ENCODE peak calls at places on chromosome 15, in ten cellular contexts. One of them, this sample, is unnamed.

GRCh38 chr15:20340331-20340811 is 201.2 kb downstream of the GOLGA6L6 start:
- DNase-seq in hippocampal formation: no peak
- DNase-seq in fibroblast of mammary gland: no peak
- DNase-seq in foreskin fibroblast: no peak
- DNase-seq in mesendoderm: no peak
- DNase-seq in effector memory CD4-positive, alpha-beta T cell: no peak
- DNase-seq in GM04504: no peak
- DNase-seq in HEK293T: no peak
- DNase-seq in activated naive CD4-positive, alpha-beta T cell treated with anti-CD3 and anti-CD28 coated beads, Interleukin-2, amount 50 U/mL, for 16 hours: peak
- DNase-seq in putamen: no peak
- DNase-seq in this sample: no peak

GRCh38 chr15:42955518-42955917 is 34.9 kb upstream of the TTBK2 start:
- DNase-seq in hippocampal formation: no peak
- DNase-seq in fibroblast of mammary gland: peak
- DNase-seq in foreskin fibroblast: peak
- DNase-seq in mesendoderm: no peak
- DNase-seq in effector memory CD4-positive, alpha-beta T cell: no peak
- DNase-seq in GM04504: peak
- DNase-seq in HEK293T: no peak
- DNase-seq in activated naive CD4-positive, alpha-beta T cell treated with anti-CD3 and anti-CD28 coated beads, Interleukin-2, amount 50 U/mL, for 16 hours: no peak
- DNase-seq in putamen: no peak
- DNase-seq in this sample: no peak

GRCh38 chr15:68313501-68314390 is 36.2 kb downstream of the FEM1B start:
- DNase-seq in hippocampal formation: no peak
- DNase-seq in fibroblast of mammary gland: no peak
- DNase-seq in foreskin fibroblast: no peak
- DNase-seq in mesendoderm: no peak
- DNase-seq in effector memory CD4-positive, alpha-beta T cell: no peak
- DNase-seq in GM04504: no peak
- DNase-seq in HEK293T: no peak
- DNase-seq in activated naive CD4-positive, alpha-beta T cell treated with anti-CD3 and anti-CD28 coated beads, Interleukin-2, amount 50 U/mL, for 16 hours: no peak
- DNase-seq in putamen: no peak
- DNase-seq in this sample: no peak

GRCh38 chr15:70530035-70530499 is 233.3 kb downstream of the UACA start:
- DNase-seq in hippocampal formation: no peak
- DNase-seq in fibroblast of mammary gland: no peak
- DNase-seq in foreskin fibroblast: no peak
- DNase-seq in mesendoderm: no peak
- DNase-seq in effector memory CD4-positive, alpha-beta T cell: no peak
- DNase-seq in GM04504: no peak
- DNase-seq in HEK293T: no peak
- DNase-seq in activated naive CD4-positive, alpha-beta T cell treated with anti-CD3 and anti-CD28 coated beads, Interleukin-2, amount 50 U/mL, for 16 hours: no peak
- DNase-seq in putamen: no peak
- DNase-seq in this sample: no peak

GRCh38 chr15:84816694-84817460 is at the start of gene ALPK3:
- DNase-seq in hippocampal formation: no peak
- DNase-seq in fibroblast of mammary gland: no peak
- DNase-seq in foreskin fibroblast: no peak
- DNase-seq in mesendoderm: peak
- DNase-seq in effector memory CD4-positive, alpha-beta T cell: no peak
- DNase-seq in GM04504: no peak
- DNase-seq in HEK293T: no peak
- DNase-seq in activated naive CD4-positive, alpha-beta T cell treated with anti-CD3 and anti-CD28 coated beads, Interleukin-2, amount 50 U/mL, for 16 hours: no peak
- DNase-seq in putamen: no peak
- DNase-seq in this sample: no peak

GRCh38 chr15:70257573-70258220 is 160.0 kb upstream of the TLE3 start:
- DNase-seq in hippocampal formation: peak
- DNase-seq in fibroblast of mammary gland: no peak
- DNase-seq in foreskin fibroblast: no peak
- DNase-seq in mesendoderm: no peak
- DNase-seq in effector memory CD4-positive, alpha-beta T cell: no peak
- DNase-seq in GM04504: no peak
- DNase-seq in HEK293T: no peak
- DNase-seq in activated naive CD4-positive, alpha-beta T cell treated with anti-CD3 and anti-CD28 coated beads, Interleukin-2, amount 50 U/mL, for 16 hours: no peak
- DNase-seq in putamen: no peak
- DNase-seq in this sample: no peak

GRCh38 chr15:52247032-52247431 is 48.6 kb downstream of the MYO5C start:
- DNase-seq in hippocampal formation: no peak
- DNase-seq in fibroblast of mammary gland: peak
- DNase-seq in foreskin fibroblast: peak
- DNase-seq in mesendoderm: no peak
- DNase-seq in effector memory CD4-positive, alpha-beta T cell: no peak
- DNase-seq in GM04504: no peak
- DNase-seq in HEK293T: no peak
- DNase-seq in activated naive CD4-positive, alpha-beta T cell treated with anti-CD3 and anti-CD28 coated beads, Interleukin-2, amount 50 U/mL, for 16 hours: no peak
- DNase-seq in putamen: no peak
- DNase-seq in this sample: no peak

GRCh38 chr15:29921130-29921601 is 98.9 kb upstream of the TJP1 start:
- DNase-seq in hippocampal formation: no peak
- DNase-seq in fibroblast of mammary gland: no peak
- DNase-seq in foreskin fibroblast: no peak
- DNase-seq in mesendoderm: peak
- DNase-seq in effector memory CD4-positive, alpha-beta T cell: no peak
- DNase-seq in GM04504: no peak
- DNase-seq in HEK293T: no peak
- DNase-seq in activated naive CD4-positive, alpha-beta T cell treated with anti-CD3 and anti-CD28 coated beads, Interleukin-2, amount 50 U/mL, for 16 hours: no peak
- DNase-seq in putamen: no peak
- DNase-seq in this sample: peak

GRCh38 chr15:70398694-70399093 is 301.0 kb upstream of the TLE3 start:
- DNase-seq in hippocampal formation: no peak
- DNase-seq in fibroblast of mammary gland: no peak
- DNase-seq in foreskin fibroblast: no peak
- DNase-seq in mesendoderm: no peak
- DNase-seq in effector memory CD4-positive, alpha-beta T cell: no peak
- DNase-seq in GM04504: no peak
- DNase-seq in HEK293T: no peak
- DNase-seq in activated naive CD4-positive, alpha-beta T cell treated with anti-CD3 and anti-CD28 coated beads, Interleukin-2, amount 50 U/mL, for 16 hours: no peak
- DNase-seq in putamen: no peak
- DNase-seq in this sample: no peak

GRCh38 chr15:27692438-27692837 is 406.7 kb downstream of the OCA2 start:
- DNase-seq in hippocampal formation: no peak
- DNase-seq in fibroblast of mammary gland: no peak
- DNase-seq in foreskin fibroblast: no peak
- DNase-seq in mesendoderm: no peak
- DNase-seq in effector memory CD4-positive, alpha-beta T cell: no peak
- DNase-seq in GM04504: no peak
- DNase-seq in HEK293T: no peak
- DNase-seq in activated naive CD4-positive, alpha-beta T cell treated with anti-CD3 and anti-CD28 coated beads, Interleukin-2, amount 50 U/mL, for 16 hours: no peak
- DNase-seq in putamen: no peak
- DNase-seq in this sample: no peak

GRCh38 chr15:100114100-100114499 is 227.7 kb downstream of the ADAMTS17 start:
- DNase-seq in hippocampal formation: no peak
- DNase-seq in fibroblast of mammary gland: peak
- DNase-seq in foreskin fibroblast: peak
- DNase-seq in mesendoderm: no peak
- DNase-seq in effector memory CD4-positive, alpha-beta T cell: no peak
- DNase-seq in GM04504: peak
- DNase-seq in HEK293T: no peak
- DNase-seq in activated naive CD4-positive, alpha-beta T cell treated with anti-CD3 and anti-CD28 coated beads, Interleukin-2, amount 50 U/mL, for 16 hours: no peak
- DNase-seq in putamen: peak
- DNase-seq in this sample: no peak

GRCh38 chr15:37056168-37056893 is 44.0 kb downstream of the MEIS2 start:
- DNase-seq in hippocampal formation: peak
- DNase-seq in fibroblast of mammary gland: no peak
- DNase-seq in foreskin fibroblast: no peak
- DNase-seq in mesendoderm: no peak
- DNase-seq in effector memory CD4-positive, alpha-beta T cell: no peak
- DNase-seq in GM04504: no peak
- DNase-seq in HEK293T: no peak
- DNase-seq in activated naive CD4-positive, alpha-beta T cell treated with anti-CD3 and anti-CD28 coated beads, Interleukin-2, amount 50 U/mL, for 16 hours: no peak
- DNase-seq in putamen: no peak
- DNase-seq in this sample: no peak

GRCh38 chr15:77983091-77983707 is 94.3 kb downstream of the TBC1D2B start:
- DNase-seq in hippocampal formation: no peak
- DNase-seq in fibroblast of mammary gland: no peak
- DNase-seq in foreskin fibroblast: no peak
- DNase-seq in mesendoderm: peak
- DNase-seq in effector memory CD4-positive, alpha-beta T cell: no peak
- DNase-seq in GM04504: no peak
- DNase-seq in HEK293T: no peak
- DNase-seq in activated naive CD4-positive, alpha-beta T cell treated with anti-CD3 and anti-CD28 coated beads, Interleukin-2, amount 50 U/mL, for 16 hours: no peak
- DNase-seq in putamen: no peak
- DNase-seq in this sample: no peak

GRCh38 chr15:65066635-65067333 is 1.0 kb downstream of the RASL12 start:
- DNase-seq in hippocampal formation: no peak
- DNase-seq in fibroblast of mammary gland: no peak
- DNase-seq in foreskin fibroblast: no peak
- DNase-seq in mesendoderm: peak
- DNase-seq in effector memory CD4-positive, alpha-beta T cell: no peak
- DNase-seq in GM04504: no peak
- DNase-seq in HEK293T: no peak
- DNase-seq in activated naive CD4-positive, alpha-beta T cell treated with anti-CD3 and anti-CD28 coated beads, Interleukin-2, amount 50 U/mL, for 16 hours: no peak
- DNase-seq in putamen: no peak
- DNase-seq in this sample: no peak

GRCh38 chr15:78276032-78276943 is 11.9 kb downstream of the DNAJA4 start:
- DNase-seq in hippocampal formation: no peak
- DNase-seq in fibroblast of mammary gland: no peak
- DNase-seq in foreskin fibroblast: no peak
- DNase-seq in mesendoderm: no peak
- DNase-seq in effector memory CD4-positive, alpha-beta T cell: no peak
- DNase-seq in GM04504: no peak
- DNase-seq in HEK293T: no peak
- DNase-seq in activated naive CD4-positive, alpha-beta T cell treated with anti-CD3 and anti-CD28 coated beads, Interleukin-2, amount 50 U/mL, for 16 hours: no peak
- DNase-seq in putamen: no peak
- DNase-seq in this sample: no peak

GRCh38 chr15:90902656-90902995 is 476 bp upstream of the MAN2A2 start:
- DNase-seq in hippocampal formation: no peak
- DNase-seq in fibroblast of mammary gland: no peak
- DNase-seq in foreskin fibroblast: no peak
- DNase-seq in mesendoderm: no peak
- DNase-seq in effector memory CD4-positive, alpha-beta T cell: no peak
- DNase-seq in GM04504: no peak
- DNase-seq in HEK293T: no peak
- DNase-seq in activated naive CD4-positive, alpha-beta T cell treated with anti-CD3 and anti-CD28 coated beads, Interleukin-2, amount 50 U/mL, for 16 hours: peak
- DNase-seq in putamen: no peak
- DNase-seq in this sample: no peak

GRCh38 chr15:73950479-73951043 is 24.3 kb downstream of the LOXL1 start:
- DNase-seq in hippocampal formation: no peak
- DNase-seq in fibroblast of mammary gland: peak
- DNase-seq in foreskin fibroblast: no peak
- DNase-seq in mesendoderm: no peak
- DNase-seq in effector memory CD4-positive, alpha-beta T cell: no peak
- DNase-seq in GM04504: no peak
- DNase-seq in HEK293T: no peak
- DNase-seq in activated naive CD4-positive, alpha-beta T cell treated with anti-CD3 and anti-CD28 coated beads, Interleukin-2, amount 50 U/mL, for 16 hours: no peak
- DNase-seq in putamen: no peak
- DNase-seq in this sample: no peak

GRCh38 chr15:29100486-29101000 is 169.1 kb downstream of the NSMCE3 start:
- DNase-seq in hippocampal formation: no peak
- DNase-seq in fibroblast of mammary gland: no peak
- DNase-seq in foreskin fibroblast: no peak
- DNase-seq in mesendoderm: no peak
- DNase-seq in effector memory CD4-positive, alpha-beta T cell: no peak
- DNase-seq in GM04504: no peak
- DNase-seq in HEK293T: no peak
- DNase-seq in activated naive CD4-positive, alpha-beta T cell treated with anti-CD3 and anti-CD28 coated beads, Interleukin-2, amount 50 U/mL, for 16 hours: no peak
- DNase-seq in putamen: no peak
- DNase-seq in this sample: no peak

GRCh38 chr15:66716668-66717025 is 14.6 kb downstream of the SMAD6 start:
- DNase-seq in hippocampal formation: no peak
- DNase-seq in fibroblast of mammary gland: peak
- DNase-seq in foreskin fibroblast: no peak
- DNase-seq in mesendoderm: no peak
- DNase-seq in effector memory CD4-positive, alpha-beta T cell: no peak
- DNase-seq in GM04504: no peak
- DNase-seq in HEK293T: no peak
- DNase-seq in activated naive CD4-positive, alpha-beta T cell treated with anti-CD3 and anti-CD28 coated beads, Interleukin-2, amount 50 U/mL, for 16 hours: no peak
- DNase-seq in putamen: no peak
- DNase-seq in this sample: no peak

GRCh38 chr15:40471105-40471777 is 457 bp downstream of the CHST14 start:
- DNase-seq in hippocampal formation: no peak
- DNase-seq in fibroblast of mammary gland: no peak
- DNase-seq in foreskin fibroblast: no peak
- DNase-seq in mesendoderm: peak
- DNase-seq in effector memory CD4-positive, alpha-beta T cell: peak
- DNase-seq in GM04504: no peak
- DNase-seq in HEK293T: no peak
- DNase-seq in activated naive CD4-positive, alpha-beta T cell treated with anti-CD3 and anti-CD28 coated beads, Interleukin-2, amount 50 U/mL, for 16 hours: peak
- DNase-seq in putamen: peak
- DNase-seq in this sample: no peak

GRCh38 chr15:60704129-60704528 is 225.2 kb upstream of the ICE2 start:
- DNase-seq in hippocampal formation: no peak
- DNase-seq in fibroblast of mammary gland: no peak
- DNase-seq in foreskin fibroblast: no peak
- DNase-seq in mesendoderm: no peak
- DNase-seq in effector memory CD4-positive, alpha-beta T cell: peak
- DNase-seq in GM04504: no peak
- DNase-seq in HEK293T: no peak
- DNase-seq in activated naive CD4-positive, alpha-beta T cell treated with anti-CD3 and anti-CD28 coated beads, Interleukin-2, amount 50 U/mL, for 16 hours: no peak
- DNase-seq in putamen: no peak
- DNase-seq in this sample: no peak

GRCh38 chr15:92618121-92618520 is 37.5 kb downstream of the FAM174B start:
- DNase-seq in hippocampal formation: no peak
- DNase-seq in fibroblast of mammary gland: no peak
- DNase-seq in foreskin fibroblast: no peak
- DNase-seq in mesendoderm: no peak
- DNase-seq in effector memory CD4-positive, alpha-beta T cell: no peak
- DNase-seq in GM04504: no peak
- DNase-seq in HEK293T: no peak
- DNase-seq in activated naive CD4-positive, alpha-beta T cell treated with anti-CD3 and anti-CD28 coated beads, Interleukin-2, amount 50 U/mL, for 16 hours: no peak
- DNase-seq in putamen: no peak
- DNase-seq in this sample: no peak

GRCh38 chr15:90191795-90192494 is 9.2 kb upstream of the SEMA4B start:
- DNase-seq in hippocampal formation: peak
- DNase-seq in fibroblast of mammary gland: no peak
- DNase-seq in foreskin fibroblast: no peak
- DNase-seq in mesendoderm: no peak
- DNase-seq in effector memory CD4-positive, alpha-beta T cell: no peak
- DNase-seq in GM04504: no peak
- DNase-seq in HEK293T: no peak
- DNase-seq in activated naive CD4-positive, alpha-beta T cell treated with anti-CD3 and anti-CD28 coated beads, Interleukin-2, amount 50 U/mL, for 16 hours: peak
- DNase-seq in putamen: peak
- DNase-seq in this sample: peak

GRCh38 chr15:27831384-27832262 is 267.5 kb downstream of the OCA2 start:
- DNase-seq in hippocampal formation: no peak
- DNase-seq in fibroblast of mammary gland: no peak
- DNase-seq in foreskin fibroblast: no peak
- DNase-seq in mesendoderm: no peak
- DNase-seq in effector memory CD4-positive, alpha-beta T cell: no peak
- DNase-seq in GM04504: no peak
- DNase-seq in HEK293T: no peak
- DNase-seq in activated naive CD4-positive, alpha-beta T cell treated with anti-CD3 and anti-CD28 coated beads, Interleukin-2, amount 50 U/mL, for 16 hours: no peak
- DNase-seq in putamen: no peak
- DNase-seq in this sample: no peak

GRCh38 chr15:26848498-26848897 is 18.4 kb upstream of the GABRA5 start:
- DNase-seq in hippocampal formation: no peak
- DNase-seq in fibroblast of mammary gland: no peak
- DNase-seq in foreskin fibroblast: no peak
- DNase-seq in mesendoderm: no peak
- DNase-seq in effector memory CD4-positive, alpha-beta T cell: no peak
- DNase-seq in GM04504: no peak
- DNase-seq in HEK293T: no peak
- DNase-seq in activated naive CD4-positive, alpha-beta T cell treated with anti-CD3 and anti-CD28 coated beads, Interleukin-2, amount 50 U/mL, for 16 hours: no peak
- DNase-seq in putamen: no peak
- DNase-seq in this sample: no peak

GRCh38 chr15:92915766-92916435 is 15.8 kb downstream of the CHD2 start:
- DNase-seq in hippocampal formation: no peak
- DNase-seq in fibroblast of mammary gland: no peak
- DNase-seq in foreskin fibroblast: no peak
- DNase-seq in mesendoderm: peak
- DNase-seq in effector memory CD4-positive, alpha-beta T cell: no peak
- DNase-seq in GM04504: no peak
- DNase-seq in HEK293T: no peak
- DNase-seq in activated naive CD4-positive, alpha-beta T cell treated with anti-CD3 and anti-CD28 coated beads, Interleukin-2, amount 50 U/mL, for 16 hours: no peak
- DNase-seq in putamen: no peak
- DNase-seq in this sample: no peak

GRCh38 chr15:52052076-52052935 is 33.3 kb downstream of the MAPK6 start:
- DNase-seq in hippocampal formation: no peak
- DNase-seq in fibroblast of mammary gland: no peak
- DNase-seq in foreskin fibroblast: no peak
- DNase-seq in mesendoderm: no peak
- DNase-seq in effector memory CD4-positive, alpha-beta T cell: no peak
- DNase-seq in GM04504: no peak
- DNase-seq in HEK293T: no peak
- DNase-seq in activated naive CD4-positive, alpha-beta T cell treated with anti-CD3 and anti-CD28 coated beads, Interleukin-2, amount 50 U/mL, for 16 hours: no peak
- DNase-seq in putamen: no peak
- DNase-seq in this sample: no peak

GRCh38 chr15:90623854-90624253 is 93.3 kb upstream of the BLM start:
- DNase-seq in hippocampal formation: no peak
- DNase-seq in fibroblast of mammary gland: no peak
- DNase-seq in foreskin fibroblast: no peak
- DNase-seq in mesendoderm: no peak
- DNase-seq in effector memory CD4-positive, alpha-beta T cell: no peak
- DNase-seq in GM04504: no peak
- DNase-seq in HEK293T: no peak
- DNase-seq in activated naive CD4-positive, alpha-beta T cell treated with anti-CD3 and anti-CD28 coated beads, Interleukin-2, amount 50 U/mL, for 16 hours: no peak
- DNase-seq in putamen: no peak
- DNase-seq in this sample: no peak